ENCODE peak calls at places on chromosomes 3 and 15, in seven cellular contexts. Q is ACHN; S is cerebellar nuclear complex; L is HEK293T; D is progenitor cell of endocrine pancreas; Z is GM23248; P is activated naive CD4-positive, alpha-beta T cell treated with anti-CD3 and anti-CD28 coated beads, Interleukin-2, amount 10 ng/mL, durations not matched to agents 7 days and 5 days. O is an unnamed sample.

GRCh38 chr15:28117591-28117990 is 18.5 kb upstream of the OCA2 start:
- DNase-seq in Q (no peak), S (no peak), L (no peak), D (no peak), Z (no peak), P (no peak), O (no peak)

GRCh38 chr15:47293763-47294162 is 423.5 kb upstream of the SEMA6D start:
- DNase-seq in Q (no peak), S (no peak), L (no peak), D (no peak), Z (peak; percentile 72), P (no peak), O (no peak)

GRCh38 chr15:74294010-74294409 is 57.9 kb downstream of the CCDC33 start:
- DNase-seq in Q (no peak), S (no peak), L (no peak), D (no peak), Z (no peak), P (no peak), O (no peak)

GRCh38 chr3:73556520-73557371 is 68.0 kb downstream of the PDZRN3 start:
- DNase-seq in Q (no peak), S (no peak), L (no peak), D (no peak), Z (peak; percentile 56), P (no peak), O (no peak)

GRCh38 chr3:71873093-71873611 is 88.2 kb upstream of the PROK2 start:
- DNase-seq in Q (no peak), S (no peak), L (no peak), D (no peak), Z (no peak), P (no peak), O (no peak)

GRCh38 chr3:151794080-151794479 is 19.8 kb upstream of the AADAC start:
- DNase-seq in Q (no peak), S (no peak), L (no peak), D (no peak), Z (no peak), P (no peak), O (no peak)

GRCh38 chr3:140883428-140883827 is 58.2 kb upstream of the SLC25A36 start:
- DNase-seq in Q (no peak), S (no peak), L (no peak), D (no peak), Z (no peak), P (no peak), O (no peak)

GRCh38 chr15:93060336-93061248 is 28.4 kb downstream of the RGMA start:
- DNase-seq in Q (no peak), S (no peak), L (no peak), D (no peak), Z (no peak), P (no peak), O (no peak)

GRCh38 chr3:63726656-63727055 is 74.2 kb downstream of the SNTN start:
- DNase-seq in Q (no peak), S (no peak), L (no peak), D (no peak), Z (peak; percentile 19), P (no peak), O (no peak)

GRCh38 chr3:151579571-151580270 is 118.9 kb upstream of the IGSF10 start:
- DNase-seq in Q (no peak), S (no peak), L (no peak), D (no peak), Z (peak; percentile 81), P (no peak), O (no peak)

GRCh38 chr3:51712511-51712931 is 5.7 kb downstream of the GRM2 start:
- DNase-seq in Q (no peak), S (no peak), L (no peak), D (no peak), Z (no peak), P (peak; percentile 13), O (no peak)

GRCh38 chr15:69810441-69811071 is 287.2 kb downstream of the TLE3 start:
- DNase-seq in Q (no peak), S (no peak), L (no peak), D (no peak), Z (no peak), P (no peak), O (no peak)

GRCh38 chr3:101813817-101814440 is 34.9 kb downstream of the NXPE3 start:
- DNase-seq in Q (peak; percentile 53), S (no peak), L (no peak), D (no peak), Z (peak; percentile 60), P (no peak), O (no peak)

GRCh38 chr3:150545419-150546225 is 674 bp downstream of the SERP1 start:
- DNase-seq in Q (peak; percentile 6), S (no peak), L (peak; percentile 34), D (peak; percentile 29), Z (peak; percentile 41), P (peak; percentile 61), O (peak; percentile 75)

GRCh38 chr3:158936530-158937113 is 134.8 kb downstream of the MFSD1 start:
- DNase-seq in Q (no peak), S (no peak), L (no peak), D (no peak), Z (no peak), P (no peak), O (no peak)

GRCh38 chr15:80367094-80367493 is 37.1 kb upstream of the ARNT2 start:
- DNase-seq in Q (peak; percentile 22), S (no peak), L (peak; percentile 26), D (no peak), Z (peak; percentile 36), P (no peak), O (no peak)

O was measured in type B pancreatic cell.